ENCODE peak calls at places on chromosomes 7 and 10, in four cellular contexts. F, S, Z and W are unnamed samples.

GRCh38 chr10:130728531-130729215 is 582.8 kb downstream of the TCERG1L start:
- DNase-seq in F (no peak), S (no peak), Z (no peak), W (no peak)

GRCh38 chr10:60417024-60417423 is 27.3 kb upstream of the ANK3 start:
- DNase-seq in F (no peak), S (no peak), Z (no peak), W (no peak)

GRCh38 chr7:46452781-46453180 is 531.7 kb upstream of the IGFBP3 start:
- DNase-seq in F (no peak), S (no peak), Z (no peak), W (no peak)

GRCh38 chr10:69473304-69473985 is 22.2 kb downstream of the TSPAN15 start:
- DNase-seq in F (no peak), S (no peak), Z (no peak), W (no peak)

GRCh38 chr7:151429555-151430331 is 10.2 kb downstream of the CRYGN start:
- DNase-seq in F (peak), S (no peak), Z (peak), W (no peak)

GRCh38 chr10:96319754-96320514 is 15.7 kb downstream of the DNTT start:
- DNase-seq in F (no peak), S (no peak), Z (no peak), W (no peak)

GRCh38 chr7:68729361-68729760 is 868.9 kb upstream of the AUTS2 start:
- DNase-seq in F (no peak), S (no peak), Z (no peak), W (no peak)

GRCh38 chr7:16718111-16718656 is 35.4 kb upstream of the TSPAN13 start:
- DNase-seq in F (no peak), S (no peak), Z (no peak), W (no peak)

GRCh38 chr10:58266003-58266825 is 1.5 kb downstream of the IPMK start:
- DNase-seq in F (no peak), S (peak), Z (no peak), W (peak)

GRCh38 chr10:104300736-104301292 is 31.8 kb downstream of the GSTO2 start:
- DNase-seq in F (no peak), S (no peak), Z (no peak), W (no peak)

GRCh38 chr10:104299031-104299904 is 30.3 kb downstream of the GSTO2 start:
- DNase-seq in F (no peak), S (no peak), Z (no peak), W (no peak)

GRCh38 chr10:104296687-104297436 is 27.9 kb downstream of the GSTO2 start:
- DNase-seq in F (no peak), S (no peak), Z (no peak), W (no peak)

GRCh38 chr10:104300002-104300735 is 31.2 kb downstream of the GSTO2 start:
- DNase-seq in F (no peak), S (no peak), Z (no peak), W (no peak)

DNA sequence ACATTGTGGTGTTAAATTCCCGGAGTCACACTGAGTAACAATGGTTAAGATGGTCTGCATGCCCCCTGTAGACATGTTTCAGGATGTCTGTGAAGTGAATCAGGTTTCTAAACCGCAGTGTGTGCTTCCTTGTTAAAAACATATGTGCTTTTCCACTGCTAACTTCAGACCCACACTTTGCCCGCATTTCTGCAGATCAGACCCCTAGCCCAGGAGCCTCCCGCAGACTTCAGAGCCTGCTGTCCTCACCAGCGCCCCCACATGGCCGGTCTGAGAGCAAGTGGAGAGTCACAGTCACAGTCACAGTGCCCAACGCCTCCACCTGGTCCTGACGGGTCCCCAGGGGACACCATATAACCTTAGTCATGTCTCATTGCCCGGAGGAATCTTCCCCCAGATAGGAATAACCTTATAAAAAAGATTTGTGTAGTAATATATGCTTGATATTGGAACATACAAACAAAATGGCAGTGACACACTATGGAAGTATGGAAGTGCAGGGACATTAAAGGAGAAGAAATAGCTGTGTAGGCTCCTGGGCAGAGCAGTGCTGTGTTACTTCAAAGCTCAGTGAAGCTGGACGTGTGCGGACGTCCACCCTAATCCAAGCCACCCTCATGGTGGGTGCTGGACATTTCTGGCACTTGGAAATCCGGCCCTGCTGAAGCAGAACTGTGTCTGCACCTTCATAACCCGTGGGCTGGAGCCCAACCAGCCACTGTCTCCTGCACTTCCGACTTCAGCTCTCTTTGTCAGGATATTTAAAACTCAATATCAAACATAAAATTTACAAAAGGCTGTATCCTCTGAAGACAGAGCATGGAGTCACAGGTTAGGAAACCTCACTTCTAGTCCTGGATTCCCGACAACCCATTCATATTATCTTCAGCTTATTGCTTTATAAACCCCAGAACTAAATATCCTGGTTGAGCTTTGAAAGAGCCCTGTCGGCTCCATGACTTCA is 29.0 kb downstream of the GSTO2 start:
- DNase-seq in F (no peak), S (peak), Z (no peak), W (no peak)
- TF ChIP-seq SPI1 in F (no peak), S (no peak), Z (no peak), W (no peak)

GRCh38 chr10:44647877-44648542 is 263.1 kb upstream of the CXCL12 start:
- DNase-seq in F (no peak), S (no peak), Z (peak), W (peak)

GRCh38 chr10:44650576-44651394 is 260.4 kb upstream of the TMEM72 start:
- DNase-seq in F (no peak), S (no peak), Z (no peak), W (no peak)

GRCh38 chr10:44651395-44651661 is 259.8 kb upstream of the TMEM72 start:
- DNase-seq in F (no peak), S (no peak), Z (no peak), W (no peak)

GRCh38 chr10:44648691-44649090 is 262.4 kb upstream of the TMEM72 start:
- DNase-seq in F (no peak), S (no peak), Z (no peak), W (no peak)

GRCh38 chr10:44651834-44652233 is 259.3 kb upstream of the TMEM72 start:
- DNase-seq in F (no peak), S (no peak), Z (no peak), W (no peak)
- TF ChIP-seq SPI1 in F (no peak), S (no peak), Z (no peak), W (no peak)

GRCh38 chr10:12214093-12214492 is 18.1 kb downstream of the CDC123 start:
- DNase-seq in F (no peak), S (no peak), Z (no peak), W (no peak)

GRCh38 chr10:12212454-12212853 is 16.5 kb downstream of the CDC123 start:
- DNase-seq in F (no peak), S (no peak), Z (no peak), W (no peak)

GRCh38 chr10:12214763-12215218 is 18.8 kb downstream of the CDC123 start:
- DNase-seq in F (no peak), S (no peak), Z (no peak), W (no peak)
- TF ChIP-seq SPI1 in F (no peak), S (no peak), Z (no peak), W (no peak)

GRCh38 chr7:97012293-97013005 is 7.1 kb downstream of the DLX6 start:
- DNase-seq in F (no peak), S (no peak), Z (no peak), W (no peak)
- TF ChIP-seq SPI1 in F (no peak), S (no peak), Z (no peak), W (no peak)

GRCh38 chr7:108138911-108139310 is 8.8 kb upstream of the LAMB4 start:
- DNase-seq in F (no peak), S (no peak), Z (no peak), W (no peak)
- TF ChIP-seq SPI1 in F (no peak), S (no peak), Z (no peak), W (no peak)

DNA sequence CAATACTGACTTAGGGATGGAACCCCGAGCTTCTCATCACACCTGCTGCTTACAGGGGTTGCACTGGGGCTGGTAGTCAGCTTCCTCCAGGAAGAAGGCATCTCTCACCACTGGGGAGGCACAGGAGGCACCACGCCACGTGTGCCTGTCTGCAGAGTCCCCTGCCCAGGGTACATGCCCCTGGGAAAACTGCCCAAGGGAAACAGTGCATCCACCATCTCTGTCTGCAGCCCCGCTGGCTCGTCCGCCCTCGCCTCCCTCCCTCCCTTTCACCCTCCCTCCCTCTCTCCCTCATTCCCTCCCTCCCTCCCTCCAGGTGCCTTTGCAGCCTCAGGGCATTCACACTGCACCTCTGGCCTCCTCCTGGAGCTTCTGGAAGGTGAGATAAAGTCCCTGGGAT is 101.1 kb downstream of the PTPRE start:
- DNase-seq in F (no peak), S (no peak), Z (no peak), W (no peak)
- TF ChIP-seq SPI1 in F (no peak), S (no peak), Z (no peak), W (no peak)

DNA sequence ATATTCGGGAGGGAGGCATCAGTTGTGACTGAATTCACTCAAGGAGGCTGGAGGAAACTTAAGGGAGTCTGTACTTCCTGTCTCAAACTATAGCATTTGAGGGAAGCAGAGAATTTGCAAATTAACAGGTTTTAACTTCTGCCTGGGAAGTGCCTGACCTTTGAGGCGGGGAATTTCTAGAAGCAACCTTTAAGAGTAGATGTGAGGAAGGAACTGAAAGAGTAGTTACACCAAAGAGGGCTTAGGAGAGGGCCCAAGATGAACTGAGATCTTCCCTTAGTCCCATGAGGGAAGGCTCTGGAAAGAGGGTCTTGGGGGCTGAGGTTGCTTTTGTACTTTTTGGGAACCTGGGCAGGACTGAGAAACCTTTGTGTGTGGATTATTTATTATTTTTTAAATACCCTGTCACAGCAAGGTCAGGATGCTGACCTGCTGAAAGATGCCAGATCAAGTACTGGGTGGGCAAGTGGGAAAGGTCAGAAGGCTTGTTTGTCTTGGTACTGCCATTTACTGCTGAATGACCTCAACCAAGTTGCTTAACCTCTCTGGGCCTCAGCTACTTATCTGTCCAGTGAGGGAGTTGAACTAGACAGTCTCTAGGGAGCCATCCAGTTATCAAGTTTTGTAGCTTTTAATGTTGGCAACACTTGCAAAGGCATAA is 2.4 kb downstream of the GPR158 start:
- DNase-seq in F (no peak), S (no peak), Z (no peak), W (no peak)
- TF ChIP-seq SPI1 in F (no peak), S (no peak), Z (no peak), W (no peak)

DNA sequence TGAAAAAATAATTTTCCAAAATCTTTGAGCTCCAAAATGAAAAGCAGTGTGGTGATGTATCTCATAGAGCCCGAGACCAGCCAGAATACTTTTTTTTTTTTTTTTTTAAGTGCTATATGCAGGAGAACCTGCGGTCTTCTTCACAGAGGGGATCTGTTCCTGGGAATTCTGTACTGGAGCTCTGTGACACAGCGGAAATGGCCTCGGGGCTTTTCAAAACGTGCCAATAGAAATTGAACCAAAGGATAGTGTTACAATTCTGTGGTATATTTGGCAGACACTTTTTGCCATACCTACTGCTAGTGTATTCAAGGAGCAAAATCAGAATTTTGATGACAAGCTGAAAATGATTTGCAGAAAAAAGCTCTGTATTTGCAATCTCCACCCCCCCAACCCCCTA is 1429.3 kb upstream of the LRRTM3 start:
- DNase-seq in F (no peak), S (no peak), Z (no peak), W (no peak)
- TF ChIP-seq SPI1 in F (no peak), S (no peak), Z (no peak), W (no peak)

GRCh38 chr7:50446542-50446960 is 3.6 kb downstream of the FIGNL1 start:
- DNase-seq in F (no peak), S (no peak), Z (peak), W (no peak)

GRCh38 chr7:50449881-50450690 is at the start of gene FIGNL1:
- DNase-seq in F (peak), S (peak), Z (peak), W (peak)

GRCh38 chr7:50449501-50449880 is 659 bp downstream of the FIGNL1 start:
- DNase-seq in F (no peak), S (no peak), Z (no peak), W (no peak)

GRCh38 chr7:50448823-50449222 is 1.3 kb downstream of the FIGNL1 start:
- DNase-seq in F (no peak), S (no peak), Z (no peak), W (no peak)

GRCh38 chr7:50450691-50451051 is 521 bp upstream of the FIGNL1 start:
- DNase-seq in F (no peak), S (no peak), Z (no peak), W (no peak)
- TF ChIP-seq SPI1 in F (no peak), S (no peak), Z (no peak), W (no peak)